ENCODE peak calls at places on chromosomes 7 and 10, in seven cellular contexts. One of them, this sample, is unnamed.

GRCh38 chr7:104629393-104629792 is 301.0 kb downstream of the LHFPL3 start:
- DNase-seq in upper lobe of right lung: no peak
- DNase-seq in activated CD8-positive, alpha-beta memory T cell treated with anti-CD3 and anti-CD28 coated beads for 4 hours: no peak
- DNase-seq in GM13977: no peak
- DNase-seq in neuronal stem cell: no peak
- DNase-seq in T47D: no peak
- DNase-seq in mucosa of gallbladder: no peak
- DNase-seq in this sample: no peak

GRCh38 chr7:35768346-35768745 is 32.5 kb upstream of the SEPTIN7 start:
- DNase-seq in upper lobe of right lung: no peak
- DNase-seq in T47D: no peak
- DNase-seq in mucosa of gallbladder: no peak
- DNase-seq in GM13977: no peak
- DNase-seq in neuronal stem cell: no peak
- DNase-seq in activated CD8-positive, alpha-beta memory T cell treated with anti-CD3 and anti-CD28 coated beads for 4 hours: no peak
- DNase-seq in this sample: no peak

GRCh38 chr10:86244296-86244695 is 122.3 kb downstream of the GRID1 start:
- DNase-seq in mucosa of gallbladder: no peak
- DNase-seq in activated CD8-positive, alpha-beta memory T cell treated with anti-CD3 and anti-CD28 coated beads for 4 hours: no peak
- DNase-seq in neuronal stem cell: no peak
- DNase-seq in T47D: no peak
- DNase-seq in GM13977: no peak
- DNase-seq in upper lobe of right lung: no peak
- DNase-seq in this sample: no peak

GRCh38 chr10:117363027-117363426 is 12.2 kb downstream of the PDZD8 start:
- DNase-seq in mucosa of gallbladder: no peak
- DNase-seq in activated CD8-positive, alpha-beta memory T cell treated with anti-CD3 and anti-CD28 coated beads for 4 hours: no peak
- DNase-seq in neuronal stem cell: no peak
- DNase-seq in GM13977: no peak
- DNase-seq in upper lobe of right lung: no peak
- DNase-seq in T47D: no peak
- DNase-seq in this sample: no peak

GRCh38 chr7:23689165-23689564 is 9.2 kb downstream of the FAM221A start:
- DNase-seq in neuronal stem cell: no peak
- DNase-seq in GM13977: no peak
- DNase-seq in upper lobe of right lung: no peak
- DNase-seq in mucosa of gallbladder: no peak
- DNase-seq in T47D: no peak
- DNase-seq in activated CD8-positive, alpha-beta memory T cell treated with anti-CD3 and anti-CD28 coated beads for 4 hours: no peak
- DNase-seq in this sample: no peak

GRCh38 chr7:7157887-7158271 is 24.5 kb upstream of the C1GALT1 start:
- DNase-seq in activated CD8-positive, alpha-beta memory T cell treated with anti-CD3 and anti-CD28 coated beads for 4 hours: no peak
- DNase-seq in mucosa of gallbladder: no peak
- DNase-seq in neuronal stem cell: no peak
- DNase-seq in GM13977: no peak
- DNase-seq in T47D: no peak
- DNase-seq in upper lobe of right lung: no peak
- DNase-seq in this sample: no peak

GRCh38 chr10:47152861-47153349 is 147.1 kb upstream of the GDF10 start:
- DNase-seq in T47D: no peak
- DNase-seq in activated CD8-positive, alpha-beta memory T cell treated with anti-CD3 and anti-CD28 coated beads for 4 hours: no peak
- DNase-seq in GM13977: no peak
- DNase-seq in mucosa of gallbladder: no peak
- DNase-seq in upper lobe of right lung: no peak
- DNase-seq in neuronal stem cell: no peak
- DNase-seq in this sample: no peak

GRCh38 chr7:98223898-98224700 is 12.9 kb downstream of the BHLHA15 start:
- DNase-seq in T47D: no peak
- DNase-seq in mucosa of gallbladder: no peak
- DNase-seq in activated CD8-positive, alpha-beta memory T cell treated with anti-CD3 and anti-CD28 coated beads for 4 hours: no peak
- DNase-seq in GM13977: no peak
- DNase-seq in upper lobe of right lung: peak
- DNase-seq in neuronal stem cell: no peak
- DNase-seq in this sample: no peak

GRCh38 chr7:23357190-23358093 is 58.3 kb downstream of the MALSU1 start:
- DNase-seq in GM13977: peak
- DNase-seq in activated CD8-positive, alpha-beta memory T cell treated with anti-CD3 and anti-CD28 coated beads for 4 hours: no peak
- DNase-seq in mucosa of gallbladder: no peak
- DNase-seq in upper lobe of right lung: no peak
- DNase-seq in neuronal stem cell: no peak
- DNase-seq in T47D: peak
- DNase-seq in this sample: peak